ENCODE peak calls at places on chromosome 13, in eight cellular contexts. B is naive thymus-derived CD4-positive, alpha-beta T cell; R is left ventricle myocardium inferior; P is H1; S is SJSA1; C is body of pancreas; K is cardiac muscle cell; W is CD8-positive, alpha-beta T cell. G is an unnamed sample. For H3K36me3, the result is how much of the 10 kb centered on the place peaks cover.

GRCh38 chr13:32211788-32212187 is 103.4 kb downstream of the ZAR1L start:
- DNase-seq in B (no peak), R (no peak), P (no peak), S (peak), C (no peak), K (peak), W (no peak), G (no peak)

GRCh38 chr13:109669234-109669612 is 117.2 kb downstream of the IRS2 start:
- DNase-seq in B (no peak), R (no peak), P (no peak), S (no peak), C (no peak), K (no peak), W (no peak), G (no peak)

GRCh38 chr13:108113407-108113806 is 101.9 kb downstream of the LIG4 start:
- DNase-seq in B (no peak), R (no peak), P (no peak), S (no peak), C (no peak), K (no peak), W (no peak), G (no peak)

GRCh38 chr13:102642475-102642874 is 45.7 kb downstream of the TPP2 start:
- DNase-seq in B (no peak), R (peak), P (no peak), S (no peak), C (peak), K (no peak), W (no peak), G (no peak)

GRCh38 chr13:25727250-25727649 is 324.6 kb downstream of the SHISA2 start:
- DNase-seq in B (no peak), R (no peak), P (no peak), S (no peak), C (peak), K (no peak), W (no peak), G (no peak)

GRCh38 chr13:77786888-77787287 is 89.4 kb downstream of the SLAIN1 start:
- DNase-seq in B (no peak), R (no peak), P (no peak), S (no peak), C (no peak), K (no peak), W (no peak), G (no peak)

GRCh38 chr13:50082426-50083283 is 67.4 kb downstream of the KCNRG start:
- DNase-seq in B (peak), R (peak), P (no peak), S (peak), C (peak), K (peak), W (peak), G (no peak)

GRCh38 chr13:72820156-72820897 is 38.4 kb downstream of the PIBF1 start:
- DNase-seq in B (no peak), R (no peak), P (no peak), S (no peak), C (no peak), K (no peak), W (no peak), G (no peak)

GRCh38 chr13:87999141-87999765 is 328.1 kb downstream of the SLITRK5 start:
- DNase-seq in B (no peak), R (no peak), P (no peak), S (peak), C (no peak), K (no peak), W (no peak), G (no peak)

GRCh38 chr13:40639226-40639681 is 27.2 kb downstream of the FOXO1 start:
- DNase-seq in B (no peak), R (no peak), P (no peak), S (peak), C (no peak), K (no peak), W (no peak), G (no peak)

GRCh38 chr13:32229443-32229842 is 85.7 kb downstream of the ZAR1L start:
- DNase-seq in B (no peak), R (no peak), P (no peak), S (no peak), C (no peak), K (peak), W (no peak), G (no peak)

GRCh38 chr13:23579886-23580706 is 9.9 kb downstream of the TNFRSF19 start:
- DNase-seq in B (no peak), R (no peak), P (no peak), S (no peak), C (no peak), K (peak), W (no peak), G (no peak)

GRCh38 chr13:74290324-74290773 is 156.1 kb upstream of the KLF12 start:
- DNase-seq in B (peak), R (no peak), P (no peak), S (peak), C (peak), K (peak), W (no peak), G (no peak)

GRCh38 chr13:109747524-109747923 is 38.9 kb downstream of the IRS2 start:
- DNase-seq in B (no peak), R (no peak), P (no peak), S (peak), C (no peak), K (no peak), W (no peak), G (no peak)

GRCh38 chr13:65913173-65913572 is 1317.0 kb downstream of the PCDH9 start:
- DNase-seq in B (no peak), R (no peak), P (no peak), S (peak), C (no peak), K (no peak), W (no peak), G (no peak)

GRCh38 chr13:106471957-106472543 is 63.4 kb downstream of the EFNB2 start:
- DNase-seq in B (no peak), R (no peak), P (peak), S (peak), C (no peak), K (peak), W (no peak), G (no peak)

GRCh38 chr13:26220575-26220974 is 1.5 kb downstream of the RNF6 start:
- DNase-seq in B (no peak), R (no peak), P (no peak), S (no peak), C (no peak), K (no peak), W (no peak), G (no peak)

GRCh38 chr13:100875392-100876043 is 200.9 kb upstream of the TMTC4 start:
- DNase-seq in B (no peak), R (no peak), P (no peak), S (peak), C (no peak), K (no peak), W (no peak), G (no peak)

GRCh38 chr13:40445557-40445990 is 220.9 kb downstream of the FOXO1 start:
- DNase-seq in B (no peak), R (peak), P (no peak), S (peak), C (peak), K (no peak), W (no peak), G (no peak)

GRCh38 chr13:77329133-77330008 is 2.5 kb upstream of the MYCBP2 start:
- DNase-seq in B (peak), R (peak), P (peak), S (peak), C (peak), K (peak), W (peak), G (no peak)

GRCh38 chr13:70784590-70784989 is 676.3 kb upstream of the KLHL1 start:
- DNase-seq in B (no peak), R (no peak), P (no peak), S (no peak), C (no peak), K (no peak), W (no peak), G (no peak)

GRCh38 chr13:74132768-74133656 is 1.2 kb downstream of the KLF12 start:
- DNase-seq in B (peak), R (peak), P (no peak), S (peak), C (no peak), K (peak), W (peak), G (no peak)

GRCh38 chr13:51584731-51585191 is 499 bp downstream of the WDFY2 start:
- DNase-seq in B (peak), R (peak), P (peak), S (no peak), C (peak), K (peak), W (peak), G (no peak)

GRCh38 chr13:75715598-75716523 is 79.7 kb downstream of the LMO7 start:
- DNase-seq in B (no peak), R (no peak), P (no peak), S (no peak), C (no peak), K (no peak), W (no peak), G (no peak)

GRCh38 chr13:98182589-98182988 is 5.5 kb upstream of the RNF113B start:
- DNase-seq in B (no peak), R (no peak), P (no peak), S (no peak), C (no peak), K (no peak), W (no peak), G (no peak)
- H3K36me3 ChIP-seq in B (under half), R (under half), P (under half), S (under half), C (under half), K (under half), W (under half), G (under half)

GRCh38 chr13:97499181-97499580 is 65.2 kb downstream of the RAP2A start:
- DNase-seq in B (no peak), R (no peak), P (no peak), S (no peak), C (no peak), K (no peak), W (no peak), G (no peak)

GRCh38 chr13:97495678-97496077 is 61.7 kb downstream of the RAP2A start:
- DNase-seq in B (no peak), R (no peak), P (no peak), S (no peak), C (no peak), K (no peak), W (no peak), G (no peak)

GRCh38 chr13:97502192-97502591 is 68.2 kb downstream of the RAP2A start:
- DNase-seq in B (no peak), R (peak), P (no peak), S (no peak), C (no peak), K (no peak), W (no peak), G (no peak)

GRCh38 chr13:97496511-97496910 is 62.5 kb downstream of the RAP2A start:
- DNase-seq in B (no peak), R (no peak), P (no peak), S (no peak), C (no peak), K (no peak), W (no peak), G (no peak)

DNA sequence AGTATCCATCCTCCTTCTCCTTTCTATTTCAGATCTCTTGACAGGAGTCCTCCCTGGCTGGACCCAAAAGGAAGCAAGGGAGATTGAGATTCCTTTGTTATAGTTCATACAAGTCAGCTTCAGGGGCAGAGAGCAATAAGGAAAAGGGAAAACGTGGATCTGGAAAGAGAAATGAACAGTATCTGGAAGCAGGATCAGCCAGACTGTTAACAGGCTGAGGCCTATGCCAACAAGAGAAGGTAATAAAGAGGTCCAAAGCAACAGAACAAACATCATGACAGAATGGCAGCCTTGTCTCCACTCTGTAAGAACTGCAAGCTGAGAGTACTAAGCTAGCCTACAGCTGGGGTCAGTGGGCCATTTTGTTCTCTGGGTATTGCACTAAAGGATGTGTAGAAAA is 64.5 kb downstream of the RAP2A start:
- DNase-seq in B (no peak), R (no peak), P (no peak), S (no peak), C (no peak), K (no peak), W (no peak), G (no peak)
- H3K36me3 ChIP-seq in B (under half), R (under half), P (under half), S (under half), C (under half), K (under half), W (under half), G (under half)

GRCh38 chr13:114044486-114044885 is 70.6 kb upstream of the C13orf46 start:
- DNase-seq in B (no peak), R (no peak), P (no peak), S (peak), C (no peak), K (no peak), W (no peak), G (no peak)

GRCh38 chr13:114047358-114047881 is 73.5 kb upstream of the C13orf46 start:
- DNase-seq in B (no peak), R (no peak), P (no peak), S (no peak), C (no peak), K (no peak), W (no peak), G (no peak)

GRCh38 chr13:114043421-114044053 is 69.7 kb upstream of the C13orf46 start:
- DNase-seq in B (no peak), R (peak), P (no peak), S (peak), C (peak), K (no peak), W (no peak), G (no peak)

GRCh38 chr13:114046447-114046846 is 72.6 kb upstream of the C13orf46 start:
- DNase-seq in B (no peak), R (no peak), P (no peak), S (no peak), C (no peak), K (no peak), W (no peak), G (no peak)

DNA sequence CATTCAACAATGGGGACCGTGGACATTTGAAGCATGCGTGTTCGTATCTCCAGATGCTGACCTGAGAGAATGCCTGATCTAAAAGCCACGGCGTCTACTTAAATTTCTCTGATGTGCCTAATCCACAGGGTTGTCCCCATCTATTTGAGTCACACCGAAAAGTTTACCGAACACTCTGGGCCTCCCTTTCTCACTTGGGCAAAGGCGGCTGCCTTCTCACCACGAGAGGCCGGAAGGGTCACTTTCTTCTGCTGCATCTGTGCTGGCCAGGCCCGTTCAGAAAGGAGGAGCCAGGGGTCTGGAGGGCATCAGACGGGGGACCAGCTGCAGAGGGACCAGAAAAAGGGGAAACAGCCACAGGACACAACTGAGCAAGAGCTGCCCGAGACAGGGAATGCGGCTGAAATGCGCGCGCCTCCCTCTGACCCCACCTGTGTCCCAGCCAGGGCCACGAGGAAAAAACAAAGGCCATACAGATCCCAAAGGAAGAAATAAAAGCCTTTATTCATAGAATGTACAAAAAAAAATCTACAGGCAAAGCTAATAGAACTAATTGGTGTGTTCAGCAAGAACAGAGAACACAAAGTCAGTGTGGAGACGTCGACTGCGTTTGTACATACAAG is 71.3 kb upstream of the C13orf46 start:
- DNase-seq in B (no peak), R (no peak), P (no peak), S (no peak), C (no peak), K (no peak), W (no peak), G (no peak)
- H3K36me3 ChIP-seq in B (half or more), R (under half), P (under half), S (under half), C (under half), K (under half), W (under half), G (under half)

DNA sequence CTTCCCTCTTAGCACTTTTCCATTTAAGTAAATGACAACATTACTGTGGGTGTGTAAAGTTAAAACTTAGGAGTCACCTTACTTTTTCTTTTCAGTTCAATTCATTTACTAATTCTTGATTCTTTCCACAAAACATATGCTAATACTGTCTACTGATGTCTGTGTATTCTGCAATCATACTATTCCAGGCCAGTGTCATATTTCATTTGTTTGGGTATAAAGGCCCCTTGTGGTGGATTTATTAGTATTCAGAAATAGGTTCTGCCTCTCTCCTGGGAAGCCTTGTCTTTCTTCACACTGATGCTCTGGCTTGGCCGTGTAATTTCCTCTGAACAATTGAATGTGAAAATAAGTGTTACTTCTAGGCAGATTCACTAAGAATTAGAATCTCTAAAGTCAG is 621.9 kb upstream of the SPRY2 start:
- DNase-seq in B (no peak), R (no peak), P (no peak), S (no peak), C (no peak), K (no peak), W (no peak), G (no peak)
- H3K36me3 ChIP-seq in B (under half), R (under half), P (under half), S (under half), C (under half), K (under half), W (under half), G (under half)

DNA sequence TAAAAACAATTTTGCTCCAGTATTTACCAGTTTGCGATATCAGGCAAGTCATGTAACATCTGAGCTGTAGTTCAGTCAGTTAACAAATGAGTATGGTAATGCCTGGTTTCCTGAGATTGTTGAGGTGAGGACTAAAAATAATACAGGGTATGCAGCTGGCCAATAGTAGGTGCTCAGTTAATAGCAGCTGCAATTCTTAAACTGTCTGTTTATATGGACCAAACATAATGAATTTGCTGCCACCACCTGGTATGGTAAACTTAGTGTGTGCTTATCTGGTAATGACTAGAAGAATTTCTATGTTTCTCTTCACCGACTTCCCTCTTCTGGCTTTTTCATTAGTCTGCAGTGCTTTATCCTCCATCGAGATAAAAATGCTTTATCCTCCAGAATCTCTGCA is 9.1 kb downstream of the ZMYM2 start:
- DNase-seq in B (no peak), R (no peak), P (no peak), S (no peak), C (no peak), K (no peak), W (no peak), G (no peak)
- H3K36me3 ChIP-seq in B (under half), R (under half), P (under half), S (under half), C (under half), K (under half), W (under half), G (under half)

GRCh38 chr13:37010424-37010823 is 9.8 kb downstream of the EXOSC8 start:
- DNase-seq in B (no peak), R (no peak), P (no peak), S (no peak), C (no peak), K (no peak), W (no peak), G (no peak)
- H3K36me3 ChIP-seq in B (half or more), R (half or more), P (under half), S (half or more), C (under half), K (half or more), W (under half), G (under half)

G was measured in vagina.